ENCODE peak calls at places on chromosomes 16 and 17, in five cellular contexts. O is CD8-positive, alpha-beta T cell; P is ascending aorta; S is colonic mucosa; X is stomach. E is an unnamed sample. For H3K9me3, the result is how much of the 10 kb centered on the place peaks cover.

GRCh38 chr16:81650982-81651562 is 128.0 kb upstream of the PLCG2 start:
- DNase-seq in X (peak), P (no peak), O (no peak), S (peak), E (no peak)

GRCh38 chr16:67185003-67185865 is 1.5 kb upstream of the MATCAP1 start:
- DNase-seq in O (peak), S (peak), X (peak), P (peak), E (peak)

GRCh38 chr17:71740866-71741265 is 380.0 kb upstream of the SOX9 start:
- DNase-seq in O (no peak), S (no peak), P (no peak), X (no peak), E (no peak)

GRCh38 chr17:79752175-79752574 is 21.4 kb downstream of the ENPP7 start:
- DNase-seq in O (no peak), S (no peak), P (no peak), X (no peak), E (no peak)

GRCh38 chr16:70574595-70575271 is 51.1 kb downstream of the SF3B3 start:
- DNase-seq in O (no peak), X (no peak), P (no peak), S (no peak), E (no peak)

GRCh38 chr17:54903375-54903774 is 2.7 kb downstream of the TOM1L1 start:
- DNase-seq in P (no peak), O (no peak), X (peak), S (no peak), E (no peak)

GRCh38 chr16:50263940-50264929 is 2.1 kb upstream of the ADCY7 start:
- DNase-seq in S (no peak), O (no peak), P (no peak), X (no peak), E (no peak)

GRCh38 chr16:46918905-46919792 is 35.0 kb downstream of the GPT2 start:
- DNase-seq in X (peak), O (no peak), P (no peak), S (no peak), E (no peak)

GRCh38 chr17:41707803-41708669 is 4.1 kb upstream of the GAST start:
- DNase-seq in S (no peak), X (no peak), O (no peak), P (no peak), E (no peak)

GRCh38 chr16:67456383-67457140 is 24.4 kb downstream of the ATP6V0D1 start:
- DNase-seq in S (peak), X (peak), O (no peak), P (peak), E (peak)

GRCh38 chr17:19728114-19728495 is 11.7 kb upstream of the SLC47A2 start:
- DNase-seq in O (no peak), P (peak), X (peak), S (peak), E (peak)

GRCh38 chr16:47063011-47063724 is 80.6 kb downstream of the NETO2 start:
- DNase-seq in O (no peak), P (no peak), X (no peak), S (no peak), E (no peak)

GRCh38 chr17:55690105-55690508 is 32.6 kb downstream of the TMEM100 start:
- DNase-seq in O (no peak), S (no peak), X (no peak), P (no peak), E (no peak)

GRCh38 chr16:20411055-20411454 is 1.7 kb downstream of the ACSM5 start:
- DNase-seq in S (no peak), X (no peak), O (no peak), P (no peak), E (no peak)

GRCh38 chr16:73047536-73048291 is at the start of gene ZFHX3:
- DNase-seq in P (no peak), X (peak), O (peak), S (peak), E (no peak)

GRCh38 chr16:9148376-9149015 is 57.1 kb downstream of the HAPSTR1 start:
- DNase-seq in S (no peak), P (no peak), X (no peak), O (no peak), E (no peak)

GRCh38 chr16:55552621-55553020 is 13.9 kb upstream of the CAPNS2 start:
- DNase-seq in S (no peak), P (no peak), O (no peak), X (no peak), E (no peak)

GRCh38 chr16:88071908-88072307 is 120.7 kb downstream of the BANP start:
- DNase-seq in X (no peak), P (no peak), O (no peak), S (no peak), E (no peak)

GRCh38 chr16:55480228-55480655 is 1.2 kb downstream of the MMP2 start:
- DNase-seq in S (peak), P (peak), X (peak), O (no peak), E (peak)

GRCh38 chr16:72596373-72596772 is 424.4 kb upstream of the PMFBP1 start:
- DNase-seq in O (no peak), P (no peak), S (no peak), X (no peak), E (no peak)

GRCh38 chr17:61647044-61647443 is 56.0 kb upstream of the NACA2 start:
- DNase-seq in P (no peak), X (no peak), O (no peak), S (no peak), E (no peak)

GRCh38 chr17:37791985-37792384 is 47.1 kb upstream of the HNF1B start:
- DNase-seq in P (no peak), X (no peak), O (no peak), S (no peak), E (no peak)

GRCh38 chr16:11461595-11461990 is 116.3 kb downstream of the RMI2 start:
- DNase-seq in P (no peak), S (no peak), X (no peak), O (no peak), E (no peak)

GRCh38 chr16:55091213-55091870 is 160.7 kb downstream of the IRX5 start:
- DNase-seq in P (no peak), X (no peak), S (no peak), O (no peak), E (no peak)

GRCh38 chr17:38507436-38507835 is 79.2 kb downstream of the ARHGAP23 start:
- DNase-seq in X (no peak), P (no peak), O (no peak), S (no peak), E (no peak)

GRCh38 chr16:85689950-85690320 is 1.2 kb upstream of the GINS2 start:
- DNase-seq in S (no peak), X (no peak), P (no peak), O (no peak), E (no peak)

GRCh38 chr17:28985950-28986713 is 19.7 kb downstream of the SEZ6 start:
- DNase-seq in O (no peak), X (no peak), S (no peak), P (no peak), E (no peak)

GRCh38 chr16:52068447-52069074 is 478.4 kb downstream of the TOX3 start:
- DNase-seq in O (no peak), S (peak), P (no peak), X (peak), E (no peak)

GRCh38 chr17:28792877-28793666 is 49.3 kb downstream of the TRAF4 start:
- DNase-seq in O (no peak), S (no peak), P (no peak), X (no peak), E (no peak)

GRCh38 chr17:28810437-28810836 is 32.2 kb downstream of the FAM222B start:
- DNase-seq in S (no peak), O (no peak), X (no peak), P (no peak), E (no peak)

GRCh38 chr17:55430531-55431228 is 9.0 kb upstream of the MMD start:
- DNase-seq in X (no peak), O (no peak), S (no peak), P (no peak), E (no peak)

GRCh38 chr16:65070831-65071230 is 51.0 kb downstream of the CDH11 start:
- DNase-seq in P (peak), X (peak), S (peak), O (no peak), E (peak)

DNA sequence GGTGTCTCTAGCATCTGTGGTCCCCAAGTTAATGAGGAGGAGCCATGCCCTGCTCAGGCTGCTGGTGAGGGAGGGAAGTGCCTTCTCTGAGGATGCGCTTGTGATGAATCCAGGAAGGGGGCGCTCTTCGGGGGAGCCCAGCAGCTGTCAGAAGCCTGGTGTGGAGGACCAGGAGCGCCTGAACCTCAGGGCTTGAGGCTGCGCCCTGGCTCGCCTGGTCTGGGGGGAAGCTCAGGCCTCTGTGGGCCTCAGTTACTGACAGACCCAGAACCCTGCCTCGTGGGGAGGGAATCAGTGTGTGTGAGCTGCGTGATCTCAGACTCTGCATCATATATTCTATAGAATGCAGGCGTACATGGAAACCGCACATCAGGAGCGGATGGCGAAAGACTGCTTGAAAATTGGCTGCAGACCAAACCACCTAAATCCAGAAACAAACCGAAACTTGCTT is 126.1 kb downstream of the SEC14L1 start:
- DNase-seq in O (no peak), S (no peak), X (no peak), P (no peak), E (no peak)
- TF ChIP-seq CTCF in O (no peak), S (no peak), X (no peak), P (no peak), E (no peak)

DNA sequence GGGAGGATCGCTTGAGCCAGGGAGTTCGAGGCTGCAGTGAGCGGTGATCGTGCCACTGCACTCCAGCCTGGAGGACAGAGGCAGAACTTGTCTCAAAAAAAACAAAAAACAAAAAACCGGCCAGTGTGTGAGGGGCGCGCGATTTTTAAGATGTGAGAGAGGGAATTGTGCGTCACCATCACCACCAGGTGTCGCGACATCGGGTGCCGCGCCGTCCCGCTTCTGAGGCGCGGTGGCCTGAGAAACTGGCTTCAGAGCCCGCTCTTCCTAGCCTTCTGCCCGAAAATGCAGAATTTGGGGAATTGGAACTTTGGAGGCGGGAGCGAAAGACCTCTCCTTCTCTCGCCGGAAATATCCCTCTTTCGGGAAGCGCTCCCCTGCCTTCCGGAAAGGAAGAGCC is 524.8 kb downstream of the KCNJ18 start:
- DNase-seq in S (no peak), O (no peak), P (no peak), X (no peak), E (no peak)
- H3K9me3 ChIP-seq in S (under half), O (under half), P (under half), X (half or more), E (under half)

GRCh38 chr16:48454051-48454450 is 68.8 kb upstream of the SIAH1 start:
- DNase-seq in P (no peak), X (no peak), O (no peak), S (no peak), E (no peak)
- TF ChIP-seq CTCF in P (no peak), X (no peak), O (no peak), S (no peak), E (no peak)

GRCh38 chr17:51441431-51441830 is 181.1 kb downstream of the UTP18 start:
- DNase-seq in O (no peak), X (no peak), P (no peak), S (no peak), E (no peak)

GRCh38 chr17:51435171-51435552 is 174.8 kb downstream of the UTP18 start:
- DNase-seq in P (no peak), O (no peak), X (no peak), S (no peak), E (no peak)

GRCh38 chr17:51442112-51442865 is 181.9 kb downstream of the UTP18 start:
- DNase-seq in X (no peak), P (no peak), O (no peak), S (no peak), E (no peak)

GRCh38 chr17:51435641-51436091 is 175.3 kb downstream of the UTP18 start:
- DNase-seq in S (peak), X (peak), O (no peak), P (no peak), E (no peak)

DNA sequence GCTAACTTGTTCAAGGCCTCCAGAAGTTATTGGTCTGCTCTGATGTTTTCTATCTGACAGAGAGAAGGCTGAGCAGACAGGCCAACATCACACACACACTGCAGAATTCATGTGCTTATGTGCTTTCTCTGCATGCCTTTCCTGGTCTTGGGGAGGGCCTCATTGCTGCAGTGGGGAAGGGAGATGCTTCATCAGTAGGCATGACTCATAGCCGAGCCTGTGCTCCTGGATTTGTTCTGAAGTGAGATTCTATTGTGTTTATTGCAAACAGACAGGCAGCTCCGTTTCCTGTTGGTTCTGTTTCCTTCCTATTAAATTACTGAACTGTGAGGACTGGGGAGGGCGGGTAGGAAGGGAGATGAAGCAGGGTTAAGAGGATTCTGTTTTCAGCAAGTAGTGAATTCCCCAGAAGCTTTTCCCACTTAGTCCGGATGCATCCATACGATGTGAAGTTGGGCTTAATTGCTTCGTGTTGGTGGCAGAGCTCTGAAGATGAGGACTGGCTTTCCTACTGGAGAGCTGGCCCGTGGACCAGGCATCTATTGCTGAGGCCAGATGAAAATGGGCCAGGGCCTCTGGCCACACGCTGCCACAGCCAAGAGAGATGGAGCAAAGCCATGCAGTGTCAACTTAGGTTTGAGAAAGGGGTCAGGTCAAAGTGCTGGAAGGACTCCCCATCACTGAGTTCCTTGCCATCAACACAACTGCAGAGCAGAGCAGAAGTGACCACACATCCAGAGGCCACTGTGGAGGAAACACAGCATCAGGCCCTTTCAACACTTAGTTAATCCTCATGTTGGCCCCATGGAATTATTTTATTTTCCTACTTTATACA is 179.3 kb downstream of the UTP18 start:
- DNase-seq in O (no peak), P (no peak), X (no peak), S (no peak), E (no peak)
- H3K9me3 ChIP-seq in O (under half), P (under half), X (under half), S (under half), E (under half)

DNA sequence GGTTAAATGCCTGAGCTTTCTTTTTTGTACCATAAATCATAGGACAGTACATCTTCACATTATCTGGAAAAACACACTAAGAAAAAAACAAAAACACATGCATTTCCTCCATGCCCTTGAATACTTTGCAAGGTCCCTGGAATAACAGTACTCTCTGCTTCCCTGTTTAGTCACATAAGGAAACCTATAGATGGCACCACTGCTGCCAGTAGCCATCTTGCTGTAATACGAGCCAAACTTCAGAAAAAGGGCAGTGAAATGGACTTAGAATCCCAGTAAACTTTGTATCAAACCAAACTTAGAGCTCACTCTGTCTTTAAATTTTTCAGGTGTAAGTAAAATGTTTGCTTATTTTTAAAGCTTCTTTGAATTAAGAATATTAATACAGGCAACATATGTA is 435.5 kb downstream of the KCNJ2 start:
- DNase-seq in P (no peak), S (no peak), X (no peak), O (no peak), E (no peak)
- TF ChIP-seq CTCF in P (no peak), S (no peak), X (no peak), O (no peak), E (no peak)

DNA sequence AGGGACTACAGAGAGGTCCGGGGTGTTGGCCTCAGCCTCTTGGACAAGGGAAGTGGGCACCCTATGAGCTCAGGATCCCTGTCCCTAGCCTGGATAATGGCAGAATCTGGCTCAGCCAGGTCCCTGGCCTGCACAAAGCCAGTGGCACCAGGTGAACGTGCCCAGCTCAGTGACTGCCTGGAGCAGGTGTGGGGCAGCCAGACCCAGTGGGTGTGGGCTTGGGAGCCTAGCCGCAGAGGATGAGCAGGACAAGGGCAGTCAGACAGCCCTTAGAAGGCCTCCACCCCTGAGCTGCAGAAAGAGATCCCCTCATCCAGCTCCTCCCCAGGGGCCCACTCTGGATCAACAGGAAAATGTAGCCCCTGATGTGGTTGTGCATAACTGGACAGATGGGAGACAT is 585.3 kb downstream of the KCNJ18 start:
- DNase-seq in O (no peak), X (peak), P (no peak), S (no peak), E (no peak)
- H3K9me3 ChIP-seq in O (under half), X (under half), P (under half), S (under half), E (under half)

DNA sequence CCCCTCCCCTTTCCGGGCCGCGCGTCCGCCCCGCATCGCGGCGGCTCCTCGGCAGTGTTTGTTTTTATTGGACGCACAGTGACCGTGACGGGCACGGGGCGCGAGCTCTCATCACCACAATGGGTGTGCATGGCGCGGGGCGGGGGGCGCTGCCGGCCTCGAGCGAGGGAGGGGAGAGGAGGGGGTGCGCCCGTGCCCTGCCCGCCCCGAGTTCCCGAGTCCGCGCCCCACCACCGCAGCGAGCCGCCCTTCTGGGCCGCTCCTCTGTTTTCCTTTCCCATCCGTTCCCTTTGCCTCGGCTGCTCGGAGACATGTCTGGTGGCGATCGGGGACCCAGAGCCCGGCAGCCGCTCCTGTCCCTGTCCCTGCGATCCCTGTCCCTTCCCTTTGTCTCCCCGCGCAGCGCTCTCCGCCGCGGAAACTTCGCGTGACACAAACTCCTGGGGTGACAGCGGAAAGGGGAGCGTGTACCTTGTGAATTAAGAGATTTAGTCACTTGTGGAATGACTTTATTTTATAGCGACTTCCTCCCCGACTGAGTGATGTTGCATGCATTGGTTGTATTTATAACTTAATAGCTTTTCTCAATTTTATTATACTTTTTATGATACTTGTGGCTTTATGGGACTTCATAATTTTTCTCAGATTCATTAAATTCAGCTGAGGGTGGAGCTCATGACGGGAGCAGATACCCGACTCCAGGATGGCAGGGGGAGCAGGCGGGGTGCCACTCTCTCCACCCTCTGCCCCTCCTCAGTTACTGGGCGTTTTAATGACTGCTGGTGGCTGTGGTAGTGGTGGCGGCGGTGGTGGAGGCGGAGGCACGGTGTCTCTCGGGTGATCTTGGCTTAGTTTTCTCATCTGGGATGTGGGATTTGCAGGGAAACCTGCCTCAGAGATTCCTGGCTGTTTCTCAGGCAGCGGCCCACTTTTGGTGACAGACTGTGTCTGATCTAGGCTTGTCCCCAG is 40.8 kb downstream of the MRM1 start:
- DNase-seq in S (peak), O (no peak), X (no peak), P (no peak), E (no peak)
- TF ChIP-seq CTCF in S (no peak), O (no peak), X (no peak), P (no peak), E (no peak)

E was measured in thoracic aorta.